ENCODE peak calls at places on chromosome 1, in nine cellular contexts. P is ovary; D is sigmoid colon; A is hepatocyte; H is lower lobe of right lung; T is CD8-positive, alpha-beta memory T cell; O is prostate gland; I is fibroblast of lung; J is thyroid gland. G is an unnamed sample. For H3K4me1, the result is how much of the 10 kb centered on the place peaks cover.

GRCh38 chr1:74652711-74653131 is 20.9 kb downstream of the ERICH3 start:
- DNase-seq in T (no peak), P (no peak), I (peak), J (no peak), D (no peak), H (no peak), A (peak), O (no peak), G (no peak)

GRCh38 chr1:159493354-159493753 is 42.5 kb downstream of the OR10J5 start:
- DNase-seq in I (no peak), J (no peak), H (no peak), A (no peak), P (no peak), T (no peak), O (no peak), D (no peak), G (no peak)

GRCh38 chr1:15452216-15452615 is 4.3 kb upstream of the CELA2A start:
- DNase-seq in P (no peak), O (no peak), J (no peak), I (no peak), T (no peak), A (no peak), D (no peak), H (no peak), G (no peak)

GRCh38 chr1:163875927-163876320 is 554.2 kb downstream of the NUF2 start:
- DNase-seq in H (no peak), O (no peak), I (peak), D (no peak), T (no peak), A (no peak), J (no peak), P (no peak), G (no peak)

GRCh38 chr1:243926803-243927245 is 76.8 kb upstream of the AKT3 start:
- DNase-seq in O (no peak), D (no peak), H (no peak), J (no peak), I (peak), T (no peak), P (no peak), A (no peak), G (no peak)

GRCh38 chr1:63920154-63921117 is 146.6 kb downstream of the ROR1 start:
- DNase-seq in O (no peak), D (no peak), A (peak), J (no peak), P (no peak), T (no peak), I (peak), H (no peak), G (peak)

GRCh38 chr1:109425391-109425790 is 857 bp downstream of the PSMA5 start:
- DNase-seq in A (no peak), D (no peak), T (peak), I (peak), P (no peak), J (no peak), H (no peak), O (no peak), G (no peak)

GRCh38 chr1:172671591-172671990 is 12.7 kb downstream of the FASLG start:
- DNase-seq in J (no peak), O (no peak), P (no peak), D (no peak), T (no peak), H (no peak), I (peak), A (peak), G (peak)

GRCh38 chr1:214476958-214477870 is 74.2 kb downstream of the PTPN14 start:
- DNase-seq in I (peak), O (peak), P (no peak), T (no peak), J (peak), H (no peak), A (no peak), D (no peak), G (no peak)

GRCh38 chr1:186212574-186213224 is 162.4 kb downstream of the TPR start:
- DNase-seq in T (peak), O (peak), I (peak), A (peak), D (peak), P (peak), J (peak), H (no peak), G (peak)

GRCh38 chr1:46466477-46467182 is 23.0 kb upstream of the DMBX1 start:
- DNase-seq in I (peak), J (no peak), P (no peak), T (no peak), A (peak), O (no peak), D (no peak), H (no peak), G (no peak)

GRCh38 chr1:51760872-51761271 is 117.7 kb downstream of the NRDC start:
- DNase-seq in O (no peak), P (no peak), D (no peak), I (peak), A (no peak), T (no peak), J (no peak), H (no peak), G (no peak)

GRCh38 chr1:50156241-50157010 is 47.7 kb downstream of the ELAVL4 start:
- DNase-seq in D (no peak), A (no peak), J (no peak), H (no peak), O (no peak), I (no peak), T (no peak), P (no peak), G (no peak)

GRCh38 chr1:231420299-231420958 is 1.7 kb downstream of the EGLN1 start:
- DNase-seq in T (peak), J (no peak), A (no peak), P (no peak), D (no peak), H (no peak), I (peak), O (no peak), G (no peak)

GRCh38 chr1:227093309-227093708 is 153.2 kb downstream of the COQ8A start:
- DNase-seq in J (no peak), P (no peak), D (no peak), I (no peak), A (no peak), H (no peak), T (no peak), O (no peak), G (no peak)

GRCh38 chr1:83796409-83796808 is 202.5 kb downstream of the TTLL7 start:
- DNase-seq in O (no peak), H (no peak), D (no peak), J (no peak), P (no peak), A (no peak), I (peak), T (no peak), G (no peak)

GRCh38 chr1:47998396-47998990 is 1.3 kb upstream of the TRABD2B start:
- DNase-seq in P (no peak), A (no peak), I (no peak), T (no peak), H (no peak), O (no peak), D (no peak), J (no peak), G (no peak)

GRCh38 chr1:32978854-32979253 is 14.2 kb upstream of the RNF19B start:
- DNase-seq in T (no peak), I (no peak), A (no peak), P (no peak), J (no peak), D (no peak), O (no peak), H (no peak), G (no peak)

GRCh38 chr1:232805269-232806070 is at the start of gene MAP10:
- DNase-seq in J (peak), T (peak), H (peak), D (peak), A (peak), O (peak), I (peak), P (peak), G (no peak)
- H3K4me3 ChIP-seq in J (peak), T (peak), H (peak), D (peak), A (peak), O (peak), I (peak), P (peak), G (no peak)

DNA sequence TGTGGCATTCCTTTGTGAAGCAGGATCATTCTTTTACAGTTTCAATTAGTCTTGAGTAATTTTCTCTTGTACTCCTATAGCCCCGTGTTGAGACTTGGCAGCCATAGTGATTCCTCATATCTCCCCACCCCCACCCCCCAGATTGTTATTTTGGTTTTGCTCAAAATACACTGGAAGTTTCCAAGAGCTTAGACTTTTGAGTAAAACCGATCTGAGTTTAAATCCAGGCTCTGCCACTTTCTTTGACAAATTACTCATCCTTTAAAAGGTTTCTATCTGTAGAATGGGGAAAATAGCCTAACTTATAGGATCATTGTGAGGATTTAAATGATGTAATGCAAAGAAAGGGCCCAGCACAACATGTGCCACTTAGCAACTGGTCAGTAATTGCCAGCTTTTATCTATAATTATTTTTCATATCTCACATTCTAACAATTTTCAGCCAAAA is 53.1 kb upstream of the RC3H1 start:
- DNase-seq in O (no peak), A (no peak), T (no peak), I (no peak), P (no peak), J (no peak), D (no peak), H (no peak), G (no peak)
- H3K4me1 ChIP-seq in O (under half), A (under half), T (under half), I (under half), P (under half), J (under half), D (under half), H (under half), G (under half)

DNA sequence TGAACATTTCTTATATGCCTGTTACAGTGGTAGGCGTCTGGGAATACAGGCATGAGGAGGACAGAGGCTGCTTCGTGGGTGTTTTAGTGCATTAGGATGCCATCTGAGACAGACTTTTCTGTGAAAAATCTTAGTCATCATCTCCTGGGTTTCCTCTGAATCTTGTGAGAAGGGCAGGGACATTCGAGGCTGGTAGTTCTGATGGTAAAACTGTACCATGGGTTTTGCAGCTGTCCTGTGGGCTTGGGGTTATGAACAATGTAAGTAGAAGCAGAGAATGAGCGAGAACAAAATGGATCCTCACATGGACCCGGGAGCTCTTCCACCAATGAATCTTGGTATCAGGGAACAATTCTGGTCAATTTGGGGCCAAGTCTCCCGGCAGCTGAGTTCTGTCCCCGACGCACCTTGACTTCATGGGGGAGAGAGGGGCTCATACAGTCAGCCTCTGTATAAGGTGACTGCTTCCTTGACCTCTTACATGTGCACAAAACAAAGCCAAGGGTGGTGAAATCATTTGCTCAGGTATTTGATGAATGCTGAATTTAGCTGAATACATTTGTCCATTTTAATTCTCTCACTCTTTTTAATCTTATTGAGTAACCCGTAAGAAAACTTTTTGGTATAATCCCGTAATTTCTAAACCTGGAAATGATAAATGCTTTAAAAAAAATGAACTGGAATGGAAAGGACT is 63.6 kb upstream of the ERRFI1 start:
- DNase-seq in P (no peak), I (peak), T (no peak), D (no peak), A (peak), O (no peak), J (no peak), H (no peak), G (no peak)
- H3K4me3 ChIP-seq in P (no peak), I (no peak), T (no peak), D (no peak), A (no peak), O (no peak), J (no peak), H (no peak), G (no peak)

DNA sequence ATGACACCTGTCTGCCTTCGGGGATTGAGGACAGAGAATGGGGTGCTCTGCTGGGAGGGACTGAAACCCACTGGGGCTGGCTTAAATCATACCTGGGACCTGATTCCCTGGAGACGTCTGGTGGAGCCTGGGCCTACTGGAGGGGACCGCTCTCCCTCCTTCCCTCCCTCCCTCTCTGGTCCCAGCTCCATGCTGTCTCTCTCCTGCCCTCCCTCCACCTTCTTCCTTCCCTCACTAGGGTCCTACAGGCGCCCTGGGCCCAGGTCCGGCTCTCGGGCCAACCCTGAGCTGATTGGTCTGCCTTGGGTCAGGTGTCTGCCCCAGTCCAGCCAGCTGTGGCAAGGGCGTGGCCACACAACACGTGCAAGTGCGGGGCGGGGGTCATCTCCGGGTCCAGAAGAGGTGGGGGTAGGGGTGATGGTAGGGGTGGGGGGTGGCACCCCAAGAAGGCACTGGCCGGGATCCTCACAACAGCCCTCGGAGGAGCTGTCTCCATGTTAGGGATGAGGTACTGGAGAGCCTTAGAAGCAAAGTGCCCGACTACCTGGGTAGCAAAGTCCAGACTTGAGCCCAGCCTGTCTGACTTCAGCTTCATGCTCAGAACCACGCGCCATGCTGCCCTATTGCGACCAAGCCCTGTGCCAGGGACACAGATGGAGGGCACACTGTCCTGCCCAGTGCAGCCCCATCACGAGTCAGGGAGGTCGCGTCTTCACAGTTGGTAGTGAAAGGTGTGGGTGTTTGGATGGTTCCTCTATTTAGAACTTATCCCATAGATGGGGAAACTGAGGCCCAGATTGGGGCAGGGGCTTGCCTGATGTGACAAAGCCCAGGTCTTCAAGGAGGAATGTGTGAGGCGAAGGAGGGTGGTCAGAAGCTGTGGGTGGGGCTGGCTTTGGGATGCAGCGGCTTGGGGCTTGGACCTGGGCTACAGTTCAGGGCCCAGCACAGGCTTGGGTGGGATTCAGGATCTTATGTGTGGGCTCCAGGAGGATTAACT is 574.1 kb downstream of the PTPRU start:
- DNase-seq in J (no peak), P (no peak), H (no peak), I (no peak), A (no peak), O (no peak), D (no peak), T (no peak), G (no peak)
- H3K4me1 ChIP-seq in J (under half), P (under half), H (under half), I (under half), A (under half), O (under half), D (under half), T (under half), G (under half)

GRCh38 chr1:8825985-8826481 is 8.6 kb upstream of the RERE start:
- DNase-seq in D (no peak), J (no peak), H (no peak), P (no peak), A (no peak), T (no peak), O (no peak), I (peak), G (no peak)
- H3K4me3 ChIP-seq in D (no peak), J (no peak), H (no peak), P (no peak), A (no peak), T (no peak), O (no peak), I (no peak), G (no peak)

GRCh38 chr1:154962795-154963330 is 1.3 kb upstream of the PYGO2 start:
- DNase-seq in T (no peak), I (no peak), H (peak), J (no peak), A (no peak), O (no peak), D (no peak), P (no peak), G (no peak)

GRCh38 chr1:154963643-154964042 is 2.1 kb upstream of the PYGO2 start:
- DNase-seq in P (no peak), T (no peak), H (peak), I (no peak), J (no peak), A (no peak), O (no peak), D (no peak), G (no peak)

GRCh38 chr1:154966111-154966510 is 4.4 kb downstream of the SHC1 start:
- DNase-seq in I (no peak), A (no peak), T (no peak), D (no peak), J (no peak), O (no peak), H (no peak), P (no peak), G (no peak)

GRCh38 chr1:154962238-154962678 is 676 bp upstream of the PYGO2 start:
- DNase-seq in P (peak), A (no peak), T (no peak), H (peak), I (no peak), J (peak), D (no peak), O (peak), G (no peak)

DNA sequence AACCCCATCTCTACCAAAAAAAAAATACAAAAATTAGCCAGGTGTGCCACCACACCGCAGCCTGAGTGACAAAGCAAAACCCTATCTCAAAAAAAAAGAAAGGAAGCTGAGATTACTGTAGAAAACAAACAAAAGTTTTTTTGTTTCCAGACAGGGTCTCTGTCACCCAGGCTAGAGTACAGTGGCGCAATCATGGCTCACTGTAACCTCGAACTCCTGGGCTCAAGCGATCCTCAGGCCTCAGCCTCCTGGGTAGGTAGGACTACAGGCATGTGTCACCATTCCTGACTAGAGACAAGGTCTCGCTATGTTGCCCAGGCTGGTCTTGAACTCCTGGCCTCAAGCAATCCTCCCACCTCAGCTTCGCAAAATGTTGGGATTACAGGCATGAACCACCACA is 2.8 kb upstream of the PYGO2 start:
- DNase-seq in T (no peak), H (no peak), I (no peak), A (no peak), P (no peak), J (no peak), D (no peak), O (no peak), G (no peak)
- H3K4me1 ChIP-seq in T (under half), H (under half), I (under half), A (under half), P (under half), J (under half), D (under half), O (under half), G (under half)

G was measured in Caco-2.